ENCODE peak calls at places on chromosomes 13 and 19, in eight cellular contexts. W is AG04450; H is stimulated activated CD4-positive, alpha-beta T cell treated with anti-CD3 and anti-CD28 coated beads, Interleukin-4, amount 100 ng/mL, for 4 hours; K is activated CD8-positive, alpha-beta memory T cell treated with anti-CD3 and anti-CD28 coated beads for 24 hours; A is brain microvascular endothelial cell; N is hepatic stellate cell; B is kidney tubule cell; X is CD4-positive, CD25-positive, alpha-beta regulatory T cell. J is an unnamed sample.

GRCh38 chr13:41955605-41956004 is 5.3 kb downstream of the VWA8 start:
- DNase-seq in W (no peak), H (no peak), K (no peak), A (no peak), N (no peak), B (no peak), X (no peak), J (no peak)

GRCh38 chr13:28423010-28423409 is 71.9 kb downstream of the FLT1 start:
- DNase-seq in W (no peak), H (no peak), K (no peak), A (no peak), N (no peak), B (no peak), X (no peak), J (no peak)

GRCh38 chr19:44581288-44581687 is 32.1 kb upstream of the IGSF23 start:
- DNase-seq in W (no peak), H (no peak), K (no peak), A (no peak), N (no peak), B (no peak), X (no peak), J (no peak)

GRCh38 chr19:36719687-36720556 is 32.5 kb downstream of the ZNF567 start:
- DNase-seq in W (no peak), H (no peak), K (no peak), A (no peak), N (no peak), B (no peak), X (no peak), J (no peak)

GRCh38 chr19:20969498-20969897 is 46.4 kb downstream of the ZNF85 start:
- DNase-seq in W (no peak), H (no peak), K (no peak), A (no peak), N (no peak), B (peak; percentile 67), X (no peak), J (no peak)

GRCh38 chr13:79870123-79870522 is 389.2 kb downstream of the NDFIP2 start:
- DNase-seq in W (no peak), H (no peak), K (no peak), A (no peak), N (no peak), B (peak; percentile 33), X (no peak), J (peak; percentile 37)

GRCh38 chr19:33613601-33614000 is 8.2 kb upstream of the CHST8 start:
- DNase-seq in W (no peak), H (no peak), K (no peak), A (no peak), N (no peak), B (no peak), X (no peak), J (no peak)

GRCh38 chr13:106033634-106034033 is 501.8 kb downstream of the EFNB2 start:
- DNase-seq in W (peak; percentile 15), H (no peak), K (no peak), A (peak; percentile 47), N (no peak), B (no peak), X (no peak), J (no peak)

GRCh38 chr19:584240-585001 is 5.3 kb upstream of the HCN2 start:
- DNase-seq in W (no peak), H (peak; percentile 50), K (peak; percentile 86), A (no peak), N (peak; percentile 76), B (peak; percentile 56), X (peak; percentile 65), J (peak; percentile 60)

GRCh38 chr19:31841755-31842154 is 492.5 kb upstream of the TSHZ3 start:
- DNase-seq in W (no peak), H (no peak), K (no peak), A (no peak), N (no peak), B (no peak), X (no peak), J (no peak)

GRCh38 chr19:11339254-11340098 is at the start of gene RAB3D:
- DNase-seq in W (peak; percentile 63), H (peak; percentile 80), K (peak; percentile 91), A (peak; percentile 66), N (peak; percentile 95), B (peak; percentile 81), X (peak; percentile 71), J (peak; percentile 85)

GRCh38 chr13:47598340-47598911 is 402.6 kb downstream of the SUCLA2 start:
- DNase-seq in W (no peak), H (no peak), K (no peak), A (no peak), N (peak; percentile 2), B (peak; percentile 7), X (no peak), J (peak; percentile 4)

GRCh38 chr13:62014299-62014698 is 598.6 kb upstream of the PCDH20 start:
- DNase-seq in W (no peak), H (no peak), K (no peak), A (no peak), N (no peak), B (peak; percentile 34), X (no peak), J (peak; percentile 75)

GRCh38 chr19:50975766-50976165 is 6.4 kb upstream of the KLK6 start:
- DNase-seq in W (no peak), H (no peak), K (no peak), A (no peak), N (no peak), B (peak; percentile 61), X (no peak), J (no peak)

GRCh38 chr19:30349131-30349730 is 23.0 kb upstream of the ZNF536 start:
- DNase-seq in W (no peak), H (no peak), K (no peak), A (no peak), N (no peak), B (no peak), X (no peak), J (no peak)

GRCh38 chr13:48801255-48801654 is 147.5 kb downstream of the CYSLTR2 start:
- DNase-seq in W (peak; percentile 54), H (no peak), K (no peak), A (peak; percentile 30), N (no peak), B (peak; percentile 45), X (no peak), J (no peak)

GRCh38 chr19:48061401-48062344 is 17.8 kb upstream of the CABP5 start:
- DNase-seq in W (no peak), H (no peak), K (no peak), A (no peak), N (no peak), B (no peak), X (no peak), J (no peak)

GRCh38 chr13:109859898-109860297 is 73.5 kb upstream of the IRS2 start:
- DNase-seq in W (no peak), H (no peak), K (no peak), A (no peak), N (no peak), B (no peak), X (no peak), J (peak; percentile 37)

GRCh38 chr13:114204894-114205293 is 25.8 kb downstream of the CFAP97D2 start:
- DNase-seq in W (no peak), H (no peak), K (no peak), A (no peak), N (no peak), B (no peak), X (no peak), J (no peak)

GRCh38 chr13:110759710-110760109 is 46.2 kb downstream of the ING1 start:
- DNase-seq in W (no peak), H (no peak), K (no peak), A (peak; percentile 77), N (peak; percentile 14), B (no peak), X (no peak), J (no peak)

GRCh38 chr19:35011737-35012682 is 11.9 kb downstream of the GRAMD1A start:
- DNase-seq in W (no peak), H (no peak), K (no peak), A (no peak), N (no peak), B (no peak), X (no peak), J (no peak)

GRCh38 chr19:2475018-2475701 is 767 bp upstream of the GADD45B start:
- DNase-seq in W (no peak), H (peak; percentile 65), K (peak; percentile 90), A (peak; percentile 58), N (peak; percentile 69), B (peak; percentile 75), X (peak; percentile 68), J (peak; percentile 38)

GRCh38 chr19:30341646-30342201 is 30.5 kb upstream of the ZNF536 start:
- DNase-seq in W (no peak), H (no peak), K (no peak), A (no peak), N (no peak), B (no peak), X (no peak), J (no peak)

GRCh38 chr19:35959968-35960320 is 23.8 kb downstream of the LRFN3 start:
- DNase-seq in W (no peak), H (no peak), K (peak; percentile 58), A (no peak), N (no peak), B (no peak), X (no peak), J (no peak)

GRCh38 chr13:106533101-106533939 is 2.1 kb downstream of the EFNB2 start:
- DNase-seq in W (peak; percentile 59), H (no peak), K (no peak), A (peak; percentile 81), N (peak; percentile 60), B (peak; percentile 85), X (peak; percentile 23), J (peak; percentile 81)

GRCh38 chr19:50460161-50460765 is 16.0 kb upstream of the EMC10 start:
- DNase-seq in W (no peak), H (no peak), K (no peak), A (peak; percentile 19), N (peak; percentile 73), B (peak; percentile 95), X (no peak), J (no peak)

GRCh38 chr13:48979892-48980291 is 4.2 kb downstream of the FNDC3A start:
- DNase-seq in W (no peak), H (no peak), K (no peak), A (no peak), N (no peak), B (no peak), X (no peak), J (no peak)

GRCh38 chr13:114053026-114053425 is 79.2 kb upstream of the C13orf46 start:
- DNase-seq in W (peak; percentile 37), H (no peak), K (no peak), A (peak; percentile 79), N (peak; percentile 66), B (no peak), X (no peak), J (no peak)

GRCh38 chr13:33628662-33629061 is 189.3 kb upstream of the RFC3 start:
- DNase-seq in W (no peak), H (no peak), K (no peak), A (no peak), N (no peak), B (no peak), X (no peak), J (no peak)

GRCh38 chr19:15195381-15195964 is 5.3 kb downstream of the NOTCH3 start:
- DNase-seq in W (no peak), H (peak; percentile 13), K (no peak), A (peak; percentile 79), N (peak; percentile 97), B (peak; percentile 59), X (no peak), J (peak; percentile 76)

GRCh38 chr19:47603706-47604310 is 5.1 kb upstream of the BICRA start:
- DNase-seq in W (no peak), H (peak; percentile 8), K (no peak), A (no peak), N (no peak), B (no peak), X (no peak), J (no peak)

GRCh38 chr13:80374453-80374852 is 33.5 kb upstream of the SPRY2 start:
- DNase-seq in W (no peak), H (no peak), K (no peak), A (no peak), N (no peak), B (no peak), X (no peak), J (no peak)

GRCh38 chr13:44703371-44703770 is 127.2 kb upstream of the TSC22D1 start:
- DNase-seq in W (no peak), H (no peak), K (no peak), A (peak; percentile 60), N (peak; percentile 19), B (peak; percentile 81), X (no peak), J (no peak)

GRCh38 chr19:18789422-18789832 is 1.7 kb downstream of the COMP start:
- DNase-seq in W (no peak), H (no peak), K (no peak), A (no peak), N (no peak), B (no peak), X (no peak), J (no peak)